ENCODE peak calls at places on chromosome 14, in nine cellular contexts. J is T-helper 9 cell; M is GM10248; E is lower lobe of right lung; V is left lung; Z is ureter; X is activated CD4-positive, alpha-beta T cell treated with anti-CD3 and anti-CD28 coated beads, Interleukin-2, amount 10 ng/mL, durations not matched to agents 7 days and 5 days; Y is stimulated activated CD4-positive, alpha-beta T cell treated with anti-CD3 and anti-CD28 coated beads, Interleukin-2, amount 100 ng/mL, for 24 hours; L is HEK293T. W is an unnamed sample.

GRCh38 chr14:55807536-55807935 is 227.5 kb downstream of the KTN1 start:
- DNase-seq in J (no peak), M (no peak), E (no peak), V (no peak), Z (no peak), X (no peak), Y (no peak), L (no peak), W (no peak)

GRCh38 chr14:64762044-64763034 is 58.1 kb downstream of the PLEKHG3 start:
- DNase-seq in J (peak), M (no peak), E (peak), V (no peak), Z (peak), X (peak), Y (peak), L (peak), W (peak)

GRCh38 chr14:50399251-50400032 is 2.8 kb upstream of the CDKL1 start:
- DNase-seq in J (no peak), M (no peak), E (no peak), V (no peak), Z (peak), X (no peak), Y (no peak), L (no peak), W (peak)

GRCh38 chr14:23160924-23161522 is 22.4 kb downstream of the SLC7A8 start:
- DNase-seq in J (no peak), M (no peak), E (peak), V (no peak), Z (peak), X (no peak), Y (no peak), L (no peak), W (no peak)

GRCh38 chr14:28382460-28383220 is 383.9 kb upstream of the FOXG1 start:
- DNase-seq in J (no peak), M (no peak), E (no peak), V (no peak), Z (no peak), X (no peak), Y (no peak), L (no peak), W (no peak)

GRCh38 chr14:68245146-68246073 is 425.8 kb downstream of the RAD51B start:
- DNase-seq in J (no peak), M (no peak), E (no peak), V (no peak), Z (no peak), X (no peak), Y (no peak), L (no peak), W (no peak)

GRCh38 chr14:35229495-35230089 is 62.6 kb upstream of the PSMA6 start:
- DNase-seq in J (no peak), M (peak), E (no peak), V (no peak), Z (no peak), X (no peak), Y (no peak), L (no peak), W (no peak)

GRCh38 chr14:51357250-51357649 is 117.2 kb downstream of the TMX1 start:
- DNase-seq in J (no peak), M (no peak), E (no peak), V (no peak), Z (no peak), X (no peak), Y (no peak), L (no peak), W (no peak)

GRCh38 chr14:92494512-92494911 is 19.1 kb upstream of the RIN3 start:
- DNase-seq in J (no peak), M (no peak), E (no peak), V (no peak), Z (no peak), X (no peak), Y (no peak), L (no peak), W (no peak)

GRCh38 chr14:91326514-91326832 is 82.0 kb upstream of the GPR68 start:
- DNase-seq in J (no peak), M (no peak), E (no peak), V (no peak), Z (no peak), X (no peak), Y (no peak), L (no peak), W (no peak)

GRCh38 chr14:61472025-61472672 is 150.8 kb downstream of the PRKCH start:
- DNase-seq in J (no peak), M (no peak), E (no peak), V (no peak), Z (peak), X (peak), Y (peak), L (no peak), W (no peak)

GRCh38 chr14:101932668-101933067 is 31.7 kb upstream of the DYNC1H1 start:
- DNase-seq in J (no peak), M (no peak), E (peak), V (peak), Z (no peak), X (no peak), Y (no peak), L (no peak), W (no peak)

GRCh38 chr14:26820578-26820977 is 222.7 kb upstream of the NOVA1 start:
- DNase-seq in J (no peak), M (no peak), E (no peak), V (no peak), Z (no peak), X (no peak), Y (no peak), L (no peak), W (no peak)

GRCh38 chr14:48350971-48351370 is 675.6 kb upstream of the MDGA2 start:
- DNase-seq in J (no peak), M (no peak), E (no peak), V (no peak), Z (no peak), X (no peak), Y (no peak), L (no peak), W (no peak)

GRCh38 chr14:24172871-24173281 is 996 bp downstream of the REC8 start:
- DNase-seq in J (no peak), M (no peak), E (no peak), V (peak), Z (no peak), X (no peak), Y (no peak), L (no peak), W (no peak)

GRCh38 chr14:52473557-52473956 is 78.7 kb downstream of the TXNDC16 start:
- DNase-seq in J (no peak), M (peak), E (no peak), V (no peak), Z (no peak), X (peak), Y (no peak), L (no peak), W (peak)

GRCh38 chr14:69687963-69688649 is 76.7 kb downstream of the SUSD6 start:
- DNase-seq in J (no peak), M (no peak), E (no peak), V (no peak), Z (no peak), X (no peak), Y (no peak), L (no peak), W (no peak)

GRCh38 chr14:77607741-77608302 is 8.6 kb downstream of the SPTLC2 start:
- DNase-seq in J (no peak), M (no peak), E (no peak), V (no peak), Z (no peak), X (no peak), Y (no peak), L (no peak), W (no peak)

GRCh38 chr14:76514599-76514998 is 138.7 kb downstream of the ESRRB start:
- DNase-seq in J (no peak), M (peak), E (no peak), V (no peak), Z (no peak), X (no peak), Y (no peak), L (peak), W (peak)

GRCh38 chr14:57182760-57183503 is 85.8 kb downstream of the EXOC5 start:
- DNase-seq in J (no peak), M (peak), E (no peak), V (no peak), Z (no peak), X (no peak), Y (no peak), L (peak), W (peak)

GRCh38 chr14:100899841-100900771 is 3.4 kb downstream of the RTL1 start:
- DNase-seq in J (no peak), M (no peak), E (peak), V (peak), Z (no peak), X (no peak), Y (peak), L (no peak), W (no peak)

GRCh38 chr14:81269100-81269978 is 48.6 kb upstream of the GTF2A1 start:
- DNase-seq in J (no peak), M (peak), E (no peak), V (no peak), Z (peak), X (peak), Y (peak), L (peak), W (peak)

GRCh38 chr14:39107624-39108023 is 4.6 kb upstream of the SEC23A start:
- DNase-seq in J (no peak), M (peak), E (no peak), V (no peak), Z (no peak), X (no peak), Y (no peak), L (peak), W (no peak)

GRCh38 chr14:20657216-20658211 is 16.0 kb upstream of the OR6S1 start:
- DNase-seq in J (no peak), M (no peak), E (no peak), V (no peak), Z (no peak), X (peak), Y (no peak), L (peak), W (peak)

GRCh38 chr14:69611264-69612013 is at the start of gene SUSD6:
- DNase-seq in J (peak), M (peak), E (peak), V (peak), Z (peak), X (peak), Y (peak), L (peak), W (peak)

GRCh38 chr14:71321556-71322315 is 414.5 kb downstream of the PCNX1 start:
- DNase-seq in J (no peak), M (no peak), E (no peak), V (no peak), Z (peak), X (no peak), Y (no peak), L (peak), W (peak)

GRCh38 chr14:85380891-85381290 is 149.1 kb upstream of the FLRT2 start:
- DNase-seq in J (no peak), M (no peak), E (no peak), V (no peak), Z (no peak), X (no peak), Y (no peak), L (no peak), W (no peak)

GRCh38 chr14:23801766-23802165 is 151.8 kb upstream of the DHRS4 start:
- DNase-seq in J (no peak), M (no peak), E (no peak), V (no peak), Z (no peak), X (no peak), Y (no peak), L (no peak), W (no peak)

GRCh38 chr14:52729585-52729924 is 411 bp upstream of the STYX start:
- DNase-seq in J (no peak), M (no peak), E (no peak), V (no peak), Z (no peak), X (no peak), Y (no peak), L (no peak), W (no peak)

GRCh38 chr14:52351191-52351560 is 37.1 kb downstream of the PTGER2 start:
- DNase-seq in J (no peak), M (no peak), E (no peak), V (no peak), Z (no peak), X (no peak), Y (no peak), L (no peak), W (no peak)

GRCh38 chr14:103522028-103522581 is 525 bp downstream of the CKB start:
- DNase-seq in J (no peak), M (no peak), E (peak), V (peak), Z (peak), X (no peak), Y (no peak), L (no peak), W (no peak)

GRCh38 chr14:81289516-81289915 is 68.8 kb upstream of the GTF2A1 start:
- DNase-seq in J (no peak), M (no peak), E (no peak), V (no peak), Z (no peak), X (no peak), Y (no peak), L (no peak), W (no peak)

GRCh38 chr14:72104011-72104613 is 171.9 kb downstream of the RGS6 start:
- DNase-seq in J (peak), M (peak), E (peak), V (no peak), Z (no peak), X (peak), Y (peak), L (peak), W (peak)

GRCh38 chr14:67413806-67414769 is 2.1 kb upstream of the PLEK2 start:
- DNase-seq in J (no peak), M (no peak), E (no peak), V (no peak), Z (no peak), X (no peak), Y (peak), L (peak), W (peak)

GRCh38 chr14:86654558-86655184 is 1124.7 kb downstream of the FLRT2 start:
- DNase-seq in J (peak), M (no peak), E (peak), V (no peak), Z (peak), X (peak), Y (peak), L (peak), W (peak)